ENCODE peak calls at places on chromosome X, in five cellular contexts. O is lower leg skin, Q is fibroblast of lung, B is AG04450, C is bronchial epithelial cell. W is an unnamed sample.

GRCh38 chrX:71216446-71216845 is 6.6 kb upstream of the GJB1 start:
- DNase-seq in O (no peak), Q (no peak), B (no peak), C (no peak), W (no peak)

GRCh38 chrX:140524556-140524955 is 19.7 kb upstream of the SOX3 start:
- DNase-seq in O (no peak), Q (no peak), B (no peak), C (peak), W (no peak)

GRCh38 chrX:151754042-151754419 is 19.5 kb downstream of the CNGA2 start:
- DNase-seq in O (peak), Q (peak), B (peak), C (peak), W (no peak)

GRCh38 chrX:27307546-27307945 is 155.6 kb downstream of the PPP4R3C start:
- DNase-seq in O (no peak), Q (no peak), B (no peak), C (no peak), W (no peak)

GRCh38 chrX:154430916-154431315 is 2.4 kb downstream of the ATP6AP1 start:
- DNase-seq in O (no peak), Q (no peak), B (no peak), C (no peak), W (no peak)

GRCh38 chrX:20128678-20129077 is 12.0 kb upstream of the MAP7D2 start:
- DNase-seq in O (no peak), Q (peak), B (no peak), C (no peak), W (no peak)

GRCh38 chrX:295136-295535 is 14.0 kb downstream of the PLCXD1 start:
- DNase-seq in O (no peak), Q (no peak), B (no peak), C (no peak), W (no peak)

GRCh38 chrX:151801980-151802379 is 67.4 kb downstream of the CNGA2 start:
- DNase-seq in O (no peak), Q (no peak), B (no peak), C (no peak), W (no peak)

GRCh38 chrX:34656467-34656841 is 631 bp downstream of the TMEM47 start:
- DNase-seq in O (peak), Q (peak), B (no peak), C (no peak), W (peak)

GRCh38 chrX:153392642-153393321 is 8.4 kb downstream of the PNMA6E start:
- DNase-seq in O (peak), Q (no peak), B (no peak), C (no peak), W (no peak)

GRCh38 chrX:101203782-101204351 is 15.7 kb upstream of the DRP2 start:
- DNase-seq in O (no peak), Q (no peak), B (no peak), C (no peak), W (no peak)

GRCh38 chrX:101210630-101211029 is 9.0 kb upstream of the DRP2 start:
- DNase-seq in O (no peak), Q (no peak), B (no peak), C (no peak), W (no peak)

GRCh38 chrX:101208152-101208905 is 11.3 kb upstream of the DRP2 start:
- DNase-seq in O (no peak), Q (no peak), B (no peak), C (no peak), W (no peak)

GRCh38 chrX:101206471-101206870 is 13.1 kb upstream of the DRP2 start:
- DNase-seq in O (no peak), Q (peak), B (no peak), C (peak), W (no peak)
- TF ChIP-seq CTCF in O (no peak), Q (peak), B (peak), C (peak), W (peak)

GRCh38 chrX:155954793-155955192 is 42.7 kb upstream of the IL9R start:
- DNase-seq in O (no peak), Q (no peak), B (no peak), C (no peak), W (no peak)
- TF ChIP-seq CTCF in O (no peak), Q (no peak), B (no peak), C (no peak), W (no peak)

GRCh38 chrX:1681439-1681838 is 66.6 kb downstream of the ASMT start:
- DNase-seq in O (no peak), Q (no peak), B (no peak), C (no peak), W (no peak)
- TF ChIP-seq CTCF in O (no peak), Q (no peak), B (no peak), C (no peak), W (no peak)

GRCh38 chrX:11908371-11908770 is 150.3 kb downstream of the MSL3 start:
- DNase-seq in O (no peak), Q (peak), B (no peak), C (peak), W (no peak)
- TF ChIP-seq CTCF in O (no peak), Q (peak), B (peak), C (peak), W (peak)

W was measured in type B pancreatic cell.